ENCODE peak calls at places on chromosomes 13 and 19, in seven cellular contexts. B, N, F, D, L, E and J are unnamed samples.

GRCh38 chr13:46043647-46044046 is 8.9 kb downstream of the ZC3H13 start:
- DNase-seq in N (no peak), F (no peak), L (no peak), D (no peak), E (no peak), B (no peak), J (no peak)

GRCh38 chr13:98466634-98467236 is 110.2 kb downstream of the STK24 start:
- DNase-seq in B (no peak), L (peak; percentile 50), E (no peak), N (peak; percentile 67), F (peak; percentile 76), D (no peak), J (peak; percentile 46)

GRCh38 chr19:47714339-47714738 is 1.1 kb downstream of the EHD2 start:
- DNase-seq in F (no peak), L (no peak), E (no peak), D (no peak), N (no peak), B (no peak), J (no peak)

GRCh38 chr19:44738161-44738535 is 10.4 kb upstream of the BCL3 start:
- DNase-seq in L (no peak), D (no peak), B (no peak), E (no peak), N (no peak), F (no peak), J (no peak)

GRCh38 chr13:59409211-59409610 is 754.5 kb downstream of the DIAPH3 start:
- DNase-seq in F (no peak), L (no peak), N (peak; percentile 62), D (no peak), B (no peak), E (no peak), J (no peak)

GRCh38 chr19:16116067-16116466 is 4.4 kb downstream of the RAB8A start:
- DNase-seq in D (no peak), N (no peak), F (no peak), L (no peak), B (no peak), E (no peak), J (no peak)

GRCh38 chr13:34405410-34405809 is 536.7 kb upstream of the NBEA start:
- DNase-seq in D (no peak), B (no peak), L (no peak), F (no peak), N (no peak), E (no peak), J (no peak)

GRCh38 chr13:30907167-30907761 is 1.2 kb downstream of the MEDAG start:
- DNase-seq in N (peak; percentile 77), D (peak; percentile 51), L (no peak), E (no peak), F (no peak), B (no peak), J (no peak)

GRCh38 chr13:29750178-29750530 is 100.3 kb downstream of the UBL3 start:
- DNase-seq in D (no peak), E (no peak), L (no peak), N (no peak), B (no peak), F (no peak), J (no peak)

GRCh38 chr19:8476524-8476923 is 25.9 kb downstream of the PRAM1 start:
- DNase-seq in N (no peak), E (no peak), D (no peak), F (no peak), L (no peak), B (no peak), J (no peak)

GRCh38 chr13:106691251-106691650 is 123.3 kb upstream of the ARGLU1 start:
- DNase-seq in F (no peak), N (no peak), B (no peak), D (no peak), E (no peak), L (no peak), J (no peak)

GRCh38 chr19:2461751-2462634 is 5.2 kb upstream of the LMNB2 start:
- DNase-seq in F (no peak), N (peak; percentile 71), D (peak; percentile 58), L (peak; percentile 81), E (no peak), B (no peak), J (peak; percentile 57)

GRCh38 chr19:55419624-55420236 is 12.1 kb upstream of the UBE2S start:
- DNase-seq in L (no peak), N (no peak), F (no peak), D (no peak), E (no peak), B (no peak), J (no peak)

GRCh38 chr13:75650991-75651390 is 14.9 kb downstream of the LMO7 start:
- DNase-seq in F (no peak), B (no peak), E (no peak), N (no peak), D (no peak), L (no peak), J (no peak)

GRCh38 chr19:49425922-49426592 is 869 bp downstream of the GFY start:
- DNase-seq in N (no peak), L (peak; percentile 37), E (no peak), F (no peak), D (no peak), B (no peak), J (no peak)

GRCh38 chr13:95676100-95676774 is 702 bp upstream of the DNAJC3 start:
- DNase-seq in D (peak; percentile 64), F (no peak), L (peak; percentile 37), B (peak; percentile 58), E (no peak), N (peak; percentile 71), J (peak; percentile 47)
- H3K4me3 ChIP-seq in D (peak overlapping the region; percentile 89), F (peak overlapping the region; percentile 72), L (peak overlapping the region; percentile 91), B (peak overlapping the region; percentile 78), E (peak overlapping the region; percentile 70), N (peak overlapping the region; percentile 89), J (peak overlapping the region; percentile 88)

GRCh38 chr19:56543776-56544175 is 5.0 kb downstream of the ZFP28 start:
- DNase-seq in D (no peak), E (no peak), F (no peak), N (no peak), L (no peak), B (no peak), J (no peak)
- H3K9me3 ChIP-seq in D (peaks cover 93% of the 10 kb centered on the region), E (peaks cover 74% of the 10 kb centered on the region), F (peaks cover 48% of the 10 kb centered on the region), N (no peaks in the 10 kb centered on the region), L (peaks cover 67% of the 10 kb centered on the region), B (peaks cover 3% of the 10 kb centered on the region), J (peaks cover 5% of the 10 kb centered on the region)

DNA sequence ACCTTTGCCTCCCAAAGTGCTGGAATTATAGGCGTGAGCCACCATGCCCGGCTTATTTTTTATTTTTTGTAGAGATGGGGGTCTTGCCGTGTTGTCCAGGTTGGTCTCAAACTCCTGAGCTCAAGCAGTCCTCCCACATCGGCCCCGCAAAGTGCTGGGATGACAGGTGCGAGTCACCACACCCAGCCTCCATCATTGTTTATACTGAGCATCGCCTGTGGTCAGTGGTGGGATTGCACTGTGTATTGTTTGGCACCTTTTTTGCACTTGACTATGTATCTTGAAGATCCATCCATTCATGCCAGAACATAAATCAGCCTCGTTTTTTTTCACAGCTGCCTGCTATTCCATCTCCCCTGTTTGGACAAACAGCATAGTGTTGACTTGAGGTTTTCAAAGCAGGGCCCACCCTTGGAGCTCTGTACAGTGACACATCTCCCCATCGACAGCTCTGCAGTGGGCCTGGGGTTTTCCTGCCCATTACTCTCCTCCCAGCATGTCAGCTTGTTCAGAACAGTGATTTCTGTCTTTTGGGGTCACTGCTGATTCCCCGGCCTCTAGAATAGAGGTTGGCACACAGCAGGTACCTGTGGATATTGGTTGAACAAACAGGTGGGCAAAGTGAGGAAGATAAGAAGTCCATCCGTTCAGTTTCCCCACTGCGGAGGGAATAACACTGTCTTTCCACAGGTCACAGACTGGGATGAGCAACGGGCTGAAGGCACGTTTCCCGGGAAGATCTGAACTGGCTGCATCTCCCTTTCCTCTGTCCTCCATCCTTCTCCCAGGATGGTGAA is 8.2 kb upstream of the UPK1A start:
- DNase-seq in L (peak; percentile 18), F (no peak), B (no peak), N (no peak), E (no peak), D (no peak), J (no peak)
- TF ChIP-seq CTCF in L (peak; percentile 20), F (no peak), B (no peak), N (no peak), E (no peak), D (no peak), J (no peak)

GRCh38 chr19:4638828-4639530 is at the start of gene TNFAIP8L1:
- DNase-seq in B (peak; percentile 94), F (peak; percentile 97), D (peak; percentile 97), E (peak; percentile 96), N (peak; percentile 94), L (peak; percentile 98), J (peak; percentile 99)

GRCh38 chr19:4638330-4638729 is 986 bp upstream of the TNFAIP8L1 start:
- DNase-seq in F (no peak), E (peak; percentile 37), B (peak; percentile 36), L (no peak), N (peak; percentile 65), D (no peak), J (no peak)

GRCh38 chr19:4635763-4636135 is 3.6 kb upstream of the TNFAIP8L1 start:
- DNase-seq in F (no peak), L (no peak), N (no peak), B (no peak), E (no peak), D (no peak), J (no peak)

GRCh38 chr19:4636761-4637160 is 2.6 kb upstream of the TNFAIP8L1 start:
- DNase-seq in F (no peak), L (no peak), B (no peak), D (no peak), N (no peak), E (no peak), J (no peak)

DNA sequence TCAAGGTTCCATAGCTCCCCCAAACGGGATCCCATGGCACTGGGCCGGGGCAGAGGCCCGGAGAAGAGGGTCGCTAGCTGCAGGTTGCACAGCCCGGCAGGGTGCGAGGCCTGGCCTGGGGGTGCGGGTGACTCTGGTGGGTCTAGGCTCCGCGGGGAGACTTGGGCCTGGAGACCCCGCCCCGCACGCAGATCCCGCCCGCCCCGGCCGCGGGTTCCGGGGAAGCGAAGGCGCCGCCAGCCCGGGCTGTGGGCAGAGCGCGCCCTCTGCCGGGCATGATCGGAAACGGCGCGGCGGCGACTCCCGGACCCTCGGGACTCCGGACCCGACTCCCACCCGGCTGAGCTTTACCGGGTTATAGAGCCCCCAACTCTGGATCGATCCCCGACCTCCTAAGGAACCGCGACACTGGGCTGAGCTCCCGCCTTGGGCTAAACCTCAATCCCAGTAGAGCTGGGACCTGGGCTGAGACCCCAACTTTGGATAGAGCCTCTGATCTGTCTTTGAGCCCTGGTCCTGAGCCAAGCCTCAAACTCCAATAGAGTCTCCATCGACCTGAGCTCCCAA is 3.1 kb upstream of the TNFAIP8L1 start:
- DNase-seq in N (peak; percentile 50), F (no peak), E (no peak), L (peak; percentile 77), D (peak; percentile 79), B (peak; percentile 29), J (peak; percentile 61)
- H3K4me3 ChIP-seq in N (peak overlapping the region; percentile 28), F (peak overlapping the region; percentile 56), E (peak overlapping the region; percentile 38), L (peak overlapping the region; percentile 70), D (peak overlapping the region; percentile 63), B (peak overlapping the region; percentile 54), J (peak overlapping the region; percentile 57)

DNA sequence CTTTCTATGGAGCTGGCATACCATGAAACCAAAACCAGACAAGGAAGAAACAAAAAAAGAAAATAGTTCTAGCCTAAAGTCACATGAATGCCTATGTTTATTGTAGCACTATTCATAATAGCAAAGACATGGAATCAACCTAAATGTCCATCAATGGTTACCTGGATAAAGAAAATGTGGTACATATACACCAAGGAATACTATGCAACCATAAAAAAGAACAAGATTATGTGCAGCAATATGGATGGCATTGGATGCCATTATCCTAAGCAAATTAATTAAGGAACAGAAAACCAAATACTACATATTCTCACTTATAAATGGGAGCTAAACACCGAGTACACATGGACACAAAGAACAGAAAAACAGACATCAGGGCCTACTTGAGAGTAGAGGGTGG is 10.5 kb downstream of the ZNF780A start:
- DNase-seq in N (no peak), E (no peak), F (no peak), D (no peak), L (no peak), B (no peak), J (no peak)
- H3K9me3 ChIP-seq in N (peaks cover 11% of the 10 kb centered on the region), E (peaks cover 25% of the 10 kb centered on the region), F (peaks cover 10% of the 10 kb centered on the region), D (peaks cover 6% of the 10 kb centered on the region), L (peaks cover 7% of the 10 kb centered on the region), B (no peaks in the 10 kb centered on the region), J (no peaks in the 10 kb centered on the region)